ENCODE peak calls at places on chromosomes 4 and X, in five cellular contexts. One of them, this sample, is unnamed.

GRCh38 chr4:25938251-25939186 is 24.5 kb downstream of the SMIM20 start:
- DNase-seq in upper lobe of left lung: peak
- DNase-seq in progenitor cell of endocrine pancreas: no peak
- DNase-seq in HFF-Myc: no peak
- DNase-seq in kidney epithelial cell: peak
- DNase-seq in this sample: peak

GRCh38 chrX:2469196-2469685 is 31.5 kb downstream of the DHRSX start:
- DNase-seq in upper lobe of left lung: no peak
- DNase-seq in progenitor cell of endocrine pancreas: no peak
- DNase-seq in HFF-Myc: no peak
- DNase-seq in kidney epithelial cell: no peak
- DNase-seq in this sample: no peak

GRCh38 chr4:52925531-52925968 is 63.4 kb downstream of the RASL11B start:
- DNase-seq in upper lobe of left lung: no peak
- DNase-seq in progenitor cell of endocrine pancreas: no peak
- DNase-seq in HFF-Myc: no peak
- DNase-seq in kidney epithelial cell: no peak
- DNase-seq in this sample: no peak

GRCh38 chr4:17630228-17630627 is 15.8 kb downstream of the MED28 start:
- DNase-seq in upper lobe of left lung: no peak
- DNase-seq in progenitor cell of endocrine pancreas: no peak
- DNase-seq in HFF-Myc: no peak
- DNase-seq in kidney epithelial cell: no peak
- DNase-seq in this sample: no peak

GRCh38 chr4:136392576-136392975 is 1139.7 kb downstream of the PCDH18 start:
- DNase-seq in upper lobe of left lung: no peak
- DNase-seq in progenitor cell of endocrine pancreas: no peak
- DNase-seq in HFF-Myc: no peak
- DNase-seq in kidney epithelial cell: peak
- DNase-seq in this sample: peak

GRCh38 chr4:5033266-5033945 is 14.1 kb upstream of the CYTL1 start:
- DNase-seq in upper lobe of left lung: no peak
- DNase-seq in progenitor cell of endocrine pancreas: no peak
- DNase-seq in HFF-Myc: no peak
- DNase-seq in kidney epithelial cell: no peak
- DNase-seq in this sample: no peak

GRCh38 chr4:77153016-77153415 is 4.0 kb upstream of the CCNG2 start:
- DNase-seq in upper lobe of left lung: no peak
- DNase-seq in progenitor cell of endocrine pancreas: no peak
- DNase-seq in HFF-Myc: no peak
- DNase-seq in kidney epithelial cell: no peak
- DNase-seq in this sample: no peak

GRCh38 chr4:184444953-184445309 is 29.4 kb downstream of the IRF2 start:
- DNase-seq in upper lobe of left lung: no peak
- DNase-seq in progenitor cell of endocrine pancreas: no peak
- DNase-seq in HFF-Myc: no peak
- DNase-seq in kidney epithelial cell: no peak
- DNase-seq in this sample: no peak

GRCh38 chr4:121462660-121463261 is 81.9 kb upstream of the QRFPR start:
- DNase-seq in upper lobe of left lung: peak
- DNase-seq in progenitor cell of endocrine pancreas: no peak
- DNase-seq in HFF-Myc: peak
- DNase-seq in kidney epithelial cell: peak
- DNase-seq in this sample: peak

GRCh38 chr4:153788419-153789276 is at the start of gene SFRP2:
- DNase-seq in upper lobe of left lung: no peak
- DNase-seq in progenitor cell of endocrine pancreas: no peak
- DNase-seq in HFF-Myc: no peak
- DNase-seq in kidney epithelial cell: no peak
- DNase-seq in this sample: no peak

GRCh38 chr4:153787156-153787555 is 1.7 kb downstream of the SFRP2 start:
- DNase-seq in upper lobe of left lung: no peak
- DNase-seq in progenitor cell of endocrine pancreas: no peak
- DNase-seq in HFF-Myc: no peak
- DNase-seq in kidney epithelial cell: no peak
- DNase-seq in this sample: no peak

GRCh38 chr4:153788064-153788418 is 842 bp downstream of the SFRP2 start:
- DNase-seq in upper lobe of left lung: no peak
- DNase-seq in progenitor cell of endocrine pancreas: no peak
- DNase-seq in HFF-Myc: no peak
- DNase-seq in kidney epithelial cell: no peak
- DNase-seq in this sample: no peak

GRCh38 chr4:153784300-153784699 is 4.6 kb downstream of the SFRP2 start:
- DNase-seq in upper lobe of left lung: no peak
- DNase-seq in progenitor cell of endocrine pancreas: no peak
- DNase-seq in HFF-Myc: no peak
- DNase-seq in kidney epithelial cell: no peak
- DNase-seq in this sample: no peak

DNA sequence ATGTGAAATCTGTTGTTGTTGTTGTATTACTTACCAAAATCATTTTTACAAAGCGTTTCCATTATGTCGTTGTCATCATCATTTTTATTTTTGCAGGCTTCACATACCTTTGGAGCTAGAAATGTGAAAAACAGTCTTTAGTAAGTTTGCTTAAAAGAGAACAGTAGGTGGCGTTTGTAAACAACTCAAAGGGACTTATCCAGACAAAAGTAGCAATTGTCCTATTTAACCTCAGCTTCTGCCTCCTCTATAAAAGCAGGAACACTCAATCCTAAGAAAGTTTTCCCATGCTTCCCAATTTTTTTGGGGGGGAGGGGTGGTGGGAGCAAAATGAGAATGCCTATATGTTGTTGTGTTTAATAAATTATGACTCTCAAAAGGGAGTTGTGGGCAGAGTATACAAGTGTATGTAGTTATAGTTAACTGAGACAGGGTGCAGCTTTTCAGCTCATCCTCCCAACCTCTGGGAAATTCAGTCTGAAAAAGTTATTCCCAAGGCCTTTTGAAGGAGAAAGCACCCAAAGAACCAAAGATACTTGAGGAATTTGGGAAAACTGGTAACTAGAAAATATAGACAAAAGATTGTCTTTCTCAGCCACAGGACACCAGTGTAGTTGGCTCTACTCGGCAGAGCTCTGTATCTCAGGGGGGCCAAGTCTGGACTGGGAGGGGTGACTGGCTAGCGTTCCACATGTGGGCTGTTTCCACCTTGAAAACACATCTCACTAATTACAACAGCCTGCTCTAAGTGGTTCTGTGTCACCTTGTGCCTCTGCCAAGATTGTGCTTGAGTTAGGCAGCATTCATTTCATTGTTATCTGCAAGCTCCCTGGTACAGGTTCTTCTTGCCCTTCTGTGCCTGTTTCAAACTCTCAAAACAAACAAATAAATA is 2.8 kb downstream of the SFRP2 start:
- DNase-seq in upper lobe of left lung: no peak
- DNase-seq in progenitor cell of endocrine pancreas: no peak
- DNase-seq in HFF-Myc: no peak
- DNase-seq in kidney epithelial cell: no peak
- DNase-seq in this sample: no peak
- TF ChIP-seq CTCF in upper lobe of left lung: no peak
- TF ChIP-seq CTCF in progenitor cell of endocrine pancreas: peak
- TF ChIP-seq CTCF in HFF-Myc: peak
- TF ChIP-seq CTCF in kidney epithelial cell: peak
- TF ChIP-seq CTCF in this sample: peak

DNA sequence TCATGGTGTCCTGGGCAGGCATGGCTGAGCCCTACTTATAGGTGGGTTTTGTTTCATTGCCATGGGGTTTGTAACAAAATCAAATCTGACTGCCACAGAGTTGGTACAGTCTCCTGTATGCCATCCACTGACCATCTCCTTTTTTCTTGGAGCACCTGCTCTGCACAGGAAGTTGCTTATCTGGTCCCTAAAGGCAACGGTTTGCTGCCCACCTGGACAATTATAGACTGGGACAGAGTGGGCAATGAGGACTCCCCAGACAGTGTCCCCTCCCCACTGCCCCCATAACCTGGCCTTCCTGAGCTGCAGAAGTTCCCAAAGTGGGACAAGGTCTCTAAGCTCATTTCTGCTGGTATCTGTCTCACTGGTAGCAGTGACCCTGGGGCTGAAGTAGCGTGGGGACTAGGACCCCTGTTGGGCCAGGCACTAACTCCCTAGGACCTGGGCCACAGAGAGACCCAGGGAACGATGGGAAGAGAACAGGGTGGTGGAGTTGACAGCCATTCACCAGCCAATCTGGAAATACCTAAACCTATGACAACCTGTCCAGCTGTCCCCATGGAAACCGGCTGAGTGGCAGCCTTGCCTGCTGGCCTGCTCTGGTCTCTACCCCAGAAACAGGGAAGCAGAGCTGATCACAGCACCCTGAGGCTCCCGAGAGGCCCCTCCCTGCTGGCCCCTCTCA is 64.7 kb downstream of the WFS1 start:
- DNase-seq in upper lobe of left lung: no peak
- DNase-seq in progenitor cell of endocrine pancreas: no peak
- DNase-seq in HFF-Myc: no peak
- DNase-seq in kidney epithelial cell: no peak
- DNase-seq in this sample: no peak
- TF ChIP-seq CTCF in upper lobe of left lung: no peak
- TF ChIP-seq CTCF in progenitor cell of endocrine pancreas: no peak
- TF ChIP-seq CTCF in HFF-Myc: no peak
- TF ChIP-seq CTCF in kidney epithelial cell: no peak
- TF ChIP-seq CTCF in this sample: no peak

GRCh38 chr4:81919238-81919637 is 447.5 kb upstream of the RASGEF1B start:
- DNase-seq in upper lobe of left lung: no peak
- DNase-seq in progenitor cell of endocrine pancreas: no peak
- DNase-seq in HFF-Myc: no peak
- DNase-seq in kidney epithelial cell: no peak
- DNase-seq in this sample: peak
- TF ChIP-seq CTCF in upper lobe of left lung: peak
- TF ChIP-seq CTCF in progenitor cell of endocrine pancreas: peak
- TF ChIP-seq CTCF in HFF-Myc: peak
- TF ChIP-seq CTCF in kidney epithelial cell: peak
- TF ChIP-seq CTCF in this sample: peak

GRCh38 chr4:183364025-183364424 is 41.8 kb upstream of the CLDN24 start:
- DNase-seq in upper lobe of left lung: no peak
- DNase-seq in progenitor cell of endocrine pancreas: no peak
- DNase-seq in HFF-Myc: no peak
- DNase-seq in kidney epithelial cell: no peak
- DNase-seq in this sample: no peak

GRCh38 chr4:183362036-183362435 is 39.8 kb upstream of the CLDN24 start:
- DNase-seq in upper lobe of left lung: no peak
- DNase-seq in progenitor cell of endocrine pancreas: no peak
- DNase-seq in HFF-Myc: no peak
- DNase-seq in kidney epithelial cell: no peak
- DNase-seq in this sample: no peak

GRCh38 chr4:183360161-183360919 is 38.1 kb upstream of the CLDN24 start:
- DNase-seq in upper lobe of left lung: no peak
- DNase-seq in progenitor cell of endocrine pancreas: no peak
- DNase-seq in HFF-Myc: no peak
- DNase-seq in kidney epithelial cell: no peak
- DNase-seq in this sample: peak

GRCh38 chr4:183366436-183366835 is 44.2 kb upstream of the CLDN24 start:
- DNase-seq in upper lobe of left lung: no peak
- DNase-seq in progenitor cell of endocrine pancreas: no peak
- DNase-seq in HFF-Myc: no peak
- DNase-seq in kidney epithelial cell: no peak
- DNase-seq in this sample: no peak

GRCh38 chr4:183362916-183363542 is 40.8 kb upstream of the CLDN24 start:
- DNase-seq in upper lobe of left lung: no peak
- DNase-seq in progenitor cell of endocrine pancreas: no peak
- DNase-seq in HFF-Myc: no peak
- DNase-seq in kidney epithelial cell: no peak
- DNase-seq in this sample: no peak
- TF ChIP-seq CTCF in upper lobe of left lung: no peak
- TF ChIP-seq CTCF in progenitor cell of endocrine pancreas: peak
- TF ChIP-seq CTCF in HFF-Myc: peak
- TF ChIP-seq CTCF in kidney epithelial cell: peak
- TF ChIP-seq CTCF in this sample: peak

GRCh38 chr4:54783402-54784110 is 125.8 kb downstream of the KIT start:
- DNase-seq in upper lobe of left lung: peak
- DNase-seq in progenitor cell of endocrine pancreas: no peak
- DNase-seq in HFF-Myc: peak
- DNase-seq in kidney epithelial cell: no peak
- DNase-seq in this sample: no peak
- TF ChIP-seq CTCF in upper lobe of left lung: no peak
- TF ChIP-seq CTCF in progenitor cell of endocrine pancreas: no peak
- TF ChIP-seq CTCF in HFF-Myc: no peak
- TF ChIP-seq CTCF in kidney epithelial cell: no peak
- TF ChIP-seq CTCF in this sample: no peak

DNA sequence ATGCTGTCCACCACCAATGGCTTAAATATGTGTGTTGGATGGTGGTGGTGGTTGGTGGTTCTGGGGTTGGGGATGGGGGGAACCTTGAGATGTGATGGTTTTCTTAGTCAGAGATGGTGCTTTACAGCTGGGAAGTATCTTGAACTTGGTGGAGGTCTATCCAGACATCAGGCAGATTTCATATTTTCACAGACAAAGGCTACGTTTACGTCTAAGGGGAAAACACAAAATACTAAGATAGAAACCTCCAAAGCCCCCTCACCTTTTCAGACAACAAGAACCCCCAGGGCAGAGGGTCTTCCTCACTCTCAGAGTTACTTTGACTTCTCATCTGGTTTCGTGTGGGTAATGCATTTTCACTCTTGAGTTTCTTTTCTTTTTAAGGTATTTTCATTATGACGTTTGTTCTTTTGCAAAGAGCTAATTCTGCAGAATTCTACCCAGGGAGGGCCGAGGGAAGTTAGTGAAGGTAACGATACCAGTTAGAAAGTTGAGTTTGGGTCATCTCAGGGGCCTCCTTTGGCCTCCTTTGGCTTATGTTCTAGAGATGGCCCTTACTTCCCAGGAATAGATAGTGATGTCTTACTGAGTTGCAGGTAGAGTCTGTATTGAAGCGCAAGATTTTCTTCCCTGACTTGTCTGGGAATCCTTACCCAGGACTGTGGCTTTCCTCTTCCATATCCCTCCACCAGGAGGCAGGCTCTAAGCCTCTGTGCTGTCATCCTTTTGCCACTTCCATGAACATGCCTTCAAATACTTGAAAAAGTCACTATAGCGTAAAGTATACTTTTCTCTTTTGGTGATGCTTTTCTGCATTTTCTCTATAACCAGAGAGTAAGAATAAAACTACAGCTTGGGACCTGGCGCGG is 31.9 kb downstream of the RHOH start:
- DNase-seq in upper lobe of left lung: no peak
- DNase-seq in progenitor cell of endocrine pancreas: no peak
- DNase-seq in HFF-Myc: no peak
- DNase-seq in kidney epithelial cell: no peak
- DNase-seq in this sample: no peak
- TF ChIP-seq CTCF in upper lobe of left lung: peak
- TF ChIP-seq CTCF in progenitor cell of endocrine pancreas: peak
- TF ChIP-seq CTCF in HFF-Myc: peak
- TF ChIP-seq CTCF in kidney epithelial cell: peak
- TF ChIP-seq CTCF in this sample: peak